ENCODE peak calls at places on chromosomes 4 and X, in eight cellular contexts. Z, V, F, Q, J, D, O and W are unnamed samples.

GRCh38 chr4:99383833-99384392 is 31.4 kb upstream of the ADH1C start:
- DNase-seq in Q (no peak), J (peak), V (no peak), F (peak), Z (peak), D (no peak), O (peak), W (no peak)

GRCh38 chr4:128310266-128310697 is 22.7 kb upstream of the PGRMC2 start:
- DNase-seq in J (no peak), Z (no peak), O (no peak), V (no peak), D (no peak), Q (no peak), F (peak), W (peak)

GRCh38 chr4:16196482-16197393 is 29.5 kb downstream of the TAPT1 start:
- DNase-seq in F (peak), O (peak), D (no peak), V (no peak), Z (no peak), J (no peak), Q (no peak), W (peak)

GRCh38 chr4:112321768-112322684 is 24.9 kb downstream of the ALPK1 start:
- DNase-seq in Q (peak), F (peak), O (peak), Z (peak), D (peak), V (peak), J (peak), W (peak)

GRCh38 chr4:145808021-145808650 is 128.2 kb downstream of the C4orf51 start:
- DNase-seq in Q (no peak), D (peak), Z (no peak), J (no peak), F (peak), O (peak), V (no peak), W (peak)

GRCh38 chr4:48907706-48908477 is 1.3 kb upstream of the OCIAD2 start:
- DNase-seq in Q (no peak), F (no peak), J (no peak), D (no peak), O (no peak), Z (no peak), V (no peak), W (no peak)

GRCh38 chr4:182207806-182208483 is 35.3 kb upstream of the TENM3 start:
- DNase-seq in Z (no peak), Q (no peak), F (peak), V (no peak), O (peak), D (no peak), J (no peak), W (peak)

GRCh38 chrX:130834149-130834548 is 68.9 kb downstream of the ENOX2 start:
- DNase-seq in F (no peak), D (no peak), O (no peak), Q (no peak), V (peak), Z (no peak), J (no peak), W (no peak)

GRCh38 chrX:102833136-102833535 is 103.9 kb upstream of the RAB40AL start:
- DNase-seq in J (no peak), Q (no peak), V (no peak), F (no peak), O (peak), Z (no peak), D (no peak), W (no peak)

GRCh38 chrX:107971636-107972035 is 10.5 kb downstream of the TEX13B start:
- DNase-seq in V (no peak), D (no peak), J (no peak), O (no peak), F (no peak), Z (no peak), Q (no peak), W (no peak)

GRCh38 chrX:6226053-6226645 is 2.5 kb downstream of the NLGN4X start:
- DNase-seq in Z (peak), O (no peak), V (no peak), F (peak), J (no peak), D (no peak), Q (no peak), W (peak)

GRCh38 chr4:167908816-167909215 is 183.5 kb upstream of the ANXA10 start:
- DNase-seq in J (no peak), Q (no peak), Z (no peak), O (no peak), D (no peak), V (no peak), F (no peak), W (no peak)

GRCh38 chr4:147769386-147769785 is 37.5 kb downstream of the ARHGAP10 start:
- DNase-seq in O (no peak), Z (no peak), F (no peak), V (no peak), D (no peak), Q (no peak), J (no peak), W (no peak)

GRCh38 chr4:4524364-4524763 is 17.5 kb downstream of the STX18 start:
- DNase-seq in Q (peak), V (peak), J (no peak), O (peak), D (peak), F (no peak), Z (no peak), W (peak)

GRCh38 chr4:56234098-56234497 is 153.2 kb downstream of the AASDH start:
- DNase-seq in F (no peak), V (no peak), Z (no peak), Q (no peak), J (no peak), D (no peak), O (no peak), W (no peak)

GRCh38 chrX:131703646-131704045 is 159.8 kb downstream of the OR13H1 start:
- DNase-seq in Z (no peak), V (no peak), J (no peak), F (no peak), O (no peak), Q (no peak), D (no peak), W (no peak)

GRCh38 chrX:80648023-80648422 is 161.7 kb downstream of the BRWD3 start:
- DNase-seq in Q (no peak), J (no peak), F (peak), V (peak), Z (no peak), D (peak), O (no peak), W (peak)

GRCh38 chr4:111216791-111217190 is 593.9 kb upstream of the PITX2 start:
- DNase-seq in J (no peak), V (no peak), Q (no peak), Z (no peak), F (no peak), O (no peak), D (no peak), W (no peak)

GRCh38 chr4:6111354-6111930 is 88.9 kb downstream of the JAKMIP1 start:
- DNase-seq in D (no peak), V (no peak), O (no peak), J (no peak), Z (no peak), F (no peak), Q (no peak), W (no peak)

GRCh38 chr4:86496094-86497060 is 97.7 kb upstream of the PTPN13 start:
- DNase-seq in J (no peak), Q (peak), Z (no peak), O (peak), F (peak), D (peak), V (peak), W (peak)

GRCh38 chr4:78864405-78865024 is 74.7 kb downstream of the PAQR3 start:
- DNase-seq in O (peak), F (peak), J (no peak), V (peak), Q (peak), Z (no peak), D (peak), W (peak)

GRCh38 chr4:107736924-107737448 is 17.0 kb upstream of the PAPSS1 start:
- DNase-seq in J (no peak), V (peak), Z (no peak), Q (peak), D (peak), F (peak), O (peak), W (peak)

GRCh38 chr4:1448589-1449420 is 42.6 kb upstream of the NKX1-1 start:
- DNase-seq in Q (no peak), J (no peak), O (no peak), F (no peak), V (no peak), Z (no peak), D (no peak), W (no peak)

GRCh38 chrX:48945517-48946348 is 11.7 kb downstream of the OTUD5 start:
- DNase-seq in J (no peak), V (peak), F (peak), Q (peak), Z (peak), D (peak), O (peak), W (peak)

GRCh38 chr4:6694177-6694901 is 661 bp downstream of the S100P start:
- DNase-seq in J (no peak), O (no peak), Q (no peak), F (no peak), D (no peak), Z (no peak), V (no peak), W (no peak)

GRCh38 chrX:11546917-11547316 is 118.8 kb downstream of the ARHGAP6 start:
- DNase-seq in J (no peak), Q (no peak), F (no peak), Z (no peak), D (no peak), V (no peak), O (no peak), W (no peak)

GRCh38 chr4:56959064-56959463 is 18.3 kb downstream of the NOA1 start:
- DNase-seq in O (no peak), Z (no peak), D (no peak), F (no peak), Q (no peak), J (no peak), V (no peak), W (no peak)

GRCh38 chr4:136036744-136037143 is 1495.5 kb downstream of the PCDH18 start:
- DNase-seq in V (no peak), O (peak), J (no peak), D (no peak), Z (no peak), Q (no peak), F (peak), W (no peak)

GRCh38 chr4:181525641-181526040 is 717.6 kb upstream of the TENM3 start:
- DNase-seq in F (no peak), Z (no peak), Q (no peak), D (no peak), O (no peak), V (peak), J (no peak), W (peak)

GRCh38 chr4:54226399-54227260 is 2.5 kb upstream of the PDGFRA start:
- DNase-seq in F (peak), J (peak), Q (no peak), V (no peak), Z (peak), O (peak), D (no peak), W (peak)

GRCh38 chr4:153570228-153570973 is 104.2 kb downstream of the TMEM131L start:
- DNase-seq in Z (no peak), V (peak), D (peak), J (no peak), Q (no peak), O (no peak), F (no peak), W (no peak)

GRCh38 chr4:153571006-153571545 is 104.9 kb downstream of the TMEM131L start:
- DNase-seq in Z (no peak), O (no peak), V (no peak), D (no peak), J (no peak), F (no peak), Q (no peak), W (no peak)

GRCh38 chr4:153572609-153573008 is 106.4 kb downstream of the TMEM131L start:
- DNase-seq in F (no peak), Q (no peak), V (no peak), J (no peak), Z (no peak), D (no peak), O (no peak), W (no peak)

GRCh38 chr4:153573881-153574807 is 108.0 kb downstream of the TMEM131L start:
- DNase-seq in O (peak), V (peak), Q (peak), J (peak), Z (peak), F (peak), D (peak), W (peak)

DNA sequence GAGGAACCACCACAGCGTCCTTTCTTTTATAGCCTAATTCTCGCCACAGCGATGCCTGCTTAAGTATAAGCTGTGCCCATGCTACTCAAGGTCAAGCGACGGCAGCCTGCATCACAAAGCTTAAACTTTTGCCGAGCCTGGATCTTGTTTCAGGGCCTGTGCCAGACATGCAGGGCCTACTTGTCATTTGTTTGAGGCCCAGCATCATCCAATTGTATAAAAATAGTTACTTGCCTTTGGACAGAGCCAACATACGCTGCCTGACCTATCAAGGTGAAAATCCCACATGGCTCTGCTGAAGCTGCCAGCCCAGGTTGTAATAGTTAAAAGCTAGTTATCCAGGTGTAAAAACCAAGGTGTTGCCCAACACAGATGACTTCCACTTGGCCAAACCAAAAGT is 107.1 kb downstream of the TMEM131L start:
- DNase-seq in Z (peak), V (no peak), Q (no peak), O (no peak), J (no peak), D (no peak), F (no peak), W (no peak)
- H3K4me3 ChIP-seq in Z (no peak), V (peak), Q (no peak), O (no peak), J (no peak), D (no peak), F (no peak), W (no peak)

GRCh38 chrX:72566448-72566847 is 6.2 kb downstream of the HDAC8 start:
- DNase-seq in Q (no peak), D (no peak), J (no peak), F (no peak), Z (no peak), O (no peak), V (no peak), W (no peak)

GRCh38 chrX:72568406-72569092 is 4.1 kb downstream of the HDAC8 start:
- DNase-seq in J (no peak), F (peak), O (peak), Z (no peak), Q (no peak), D (no peak), V (no peak), W (peak)

GRCh38 chrX:72572248-72573157 is at the start of gene HDAC8:
- DNase-seq in J (peak), F (peak), Q (peak), Z (peak), O (peak), D (peak), V (peak), W (peak)

GRCh38 chrX:72573158-72573511 is 492 bp upstream of the HDAC8 start:
- DNase-seq in D (no peak), F (no peak), V (no peak), J (no peak), Z (no peak), Q (no peak), O (no peak), W (no peak)

DNA sequence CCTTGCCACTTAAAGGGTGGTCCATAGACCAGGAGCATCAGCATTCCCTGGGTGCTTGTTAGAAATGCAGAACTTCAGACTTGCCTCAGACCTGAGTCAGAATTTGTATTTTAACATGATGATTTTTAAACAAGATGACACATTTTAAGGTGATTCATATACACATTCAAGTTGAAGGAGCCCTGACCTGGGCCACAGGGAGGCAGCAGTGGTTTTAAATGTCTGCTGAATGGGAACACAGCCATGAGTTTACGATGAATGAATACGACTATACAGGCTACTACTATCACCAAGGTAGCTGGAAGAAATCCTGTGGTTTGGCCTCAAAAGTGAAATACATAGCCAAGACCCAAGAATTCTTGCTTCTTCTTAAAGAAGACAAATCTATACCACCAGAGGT is 2.9 kb downstream of the HDAC8 start:
- DNase-seq in O (peak), F (peak), Z (no peak), J (no peak), V (no peak), D (no peak), Q (no peak), W (no peak)
- TF ChIP-seq CTCF in O (peak), F (no peak), Z (no peak), J (no peak), V (no peak), D (no peak), Q (no peak), W (peak)

GRCh38 chr4:183429489-183429888 is 14.9 kb upstream of the CDKN2AIP start:
- DNase-seq in V (no peak), J (peak), O (no peak), Z (no peak), Q (no peak), F (no peak), D (no peak), W (no peak)

GRCh38 chr4:183430987-183431347 is 13.5 kb upstream of the CDKN2AIP start:
- DNase-seq in O (no peak), F (no peak), Z (no peak), Q (no peak), J (no peak), D (no peak), V (no peak), W (no peak)

GRCh38 chr4:183426507-183426906 is 17.9 kb upstream of the CDKN2AIP start:
- DNase-seq in D (no peak), V (no peak), F (no peak), Q (no peak), Z (no peak), J (peak), O (no peak), W (no peak)

GRCh38 chr4:183431614-183432013 is 12.8 kb upstream of the CDKN2AIP start:
- DNase-seq in O (no peak), D (no peak), Z (no peak), J (peak), Q (no peak), V (no peak), F (no peak), W (no peak)

DNA sequence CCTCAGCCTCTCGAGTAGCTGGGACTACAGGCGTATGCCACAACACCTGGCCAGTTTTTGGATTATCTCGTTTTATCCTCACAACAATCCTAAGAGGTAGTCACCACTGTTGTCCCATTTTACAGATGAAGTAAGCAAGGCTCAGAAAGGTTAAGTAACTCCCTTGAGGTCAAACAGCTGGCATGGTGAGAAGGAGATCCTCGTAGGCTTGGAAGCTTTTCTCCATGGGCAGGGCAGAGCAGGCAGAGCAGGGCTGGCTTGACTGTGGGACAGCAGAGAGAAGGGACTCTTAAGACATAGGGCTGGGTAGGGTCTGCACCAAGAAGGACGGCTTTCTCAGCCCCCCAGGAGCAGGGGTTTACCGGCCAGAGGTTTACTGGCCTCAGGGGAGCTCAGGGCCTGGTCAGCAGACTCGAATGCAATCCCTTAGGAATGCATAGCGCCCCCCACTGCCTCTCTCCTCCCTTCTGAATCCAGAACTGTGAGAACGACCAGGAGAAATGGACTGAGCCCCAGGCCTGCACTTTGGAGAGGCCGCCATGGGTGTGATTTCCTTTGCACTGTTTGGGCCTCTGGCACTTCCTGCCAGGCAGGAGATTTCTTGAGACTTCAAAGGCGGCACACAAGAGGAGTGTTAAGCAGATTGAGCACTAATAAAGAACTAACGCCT is 14.0 kb upstream of the CDKN2AIP start:
- DNase-seq in O (no peak), J (peak), F (peak), D (no peak), V (peak), Q (no peak), Z (no peak), W (peak)
- H3K4me3 ChIP-seq in O (no peak), J (no peak), F (no peak), D (no peak), V (no peak), Q (no peak), Z (no peak), W (no peak)

DNA sequence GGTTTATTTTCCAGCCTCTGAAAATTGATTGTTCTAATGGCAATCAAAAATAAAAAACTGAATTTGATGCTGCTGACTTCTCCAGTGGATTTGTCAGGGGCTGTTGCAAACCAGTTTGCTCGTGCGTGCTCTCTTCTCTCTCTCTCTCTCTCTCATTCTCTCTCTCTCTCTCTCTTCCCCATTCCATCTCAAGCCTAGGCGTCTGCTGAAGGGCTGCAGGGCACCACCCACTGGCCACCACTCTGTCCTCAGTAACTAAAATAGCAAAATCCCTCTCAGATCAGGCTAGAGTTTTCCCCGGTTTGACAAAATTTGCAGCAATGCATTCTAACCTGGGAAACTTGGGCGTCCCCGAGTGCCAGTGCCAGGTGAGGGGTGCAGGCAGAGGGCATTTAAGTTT is 19.4 kb downstream of the NKX6-1 start:
- DNase-seq in Z (no peak), V (no peak), F (no peak), D (no peak), Q (no peak), J (no peak), O (no peak), W (peak)
- TF ChIP-seq CTCF in Z (no peak), V (no peak), F (no peak), D (no peak), Q (no peak), J (no peak), O (no peak), W (no peak)

GRCh38 chr4:156969136-156969535 is 2.5 kb downstream of the PDGFC start:
- DNase-seq in F (peak), V (no peak), J (no peak), O (no peak), D (no peak), Q (no peak), Z (no peak), W (no peak)
- H3K4me3 ChIP-seq in F (peak), V (no peak), J (peak), O (peak), D (no peak), Q (no peak), Z (peak), W (no peak)

GRCh38 chr4:30716158-30716557 is 4.0 kb upstream of the PCDH7 start:
- DNase-seq in Z (no peak), V (no peak), J (no peak), Q (no peak), D (no peak), F (peak), O (peak), W (peak)

GRCh38 chr4:30717208-30718020 is 2.8 kb upstream of the PCDH7 start:
- DNase-seq in V (no peak), F (peak), O (peak), Q (no peak), D (peak), Z (peak), J (no peak), W (peak)

GRCh38 chr4:30716671-30717207 is 3.4 kb upstream of the PCDH7 start:
- DNase-seq in F (peak), J (no peak), Q (no peak), Z (no peak), D (peak), O (no peak), V (no peak), W (peak)

GRCh38 chr4:30718021-30718888 is 1.9 kb upstream of the PCDH7 start:
- DNase-seq in Z (peak), D (no peak), Q (no peak), O (peak), J (no peak), V (no peak), F (peak), W (peak)

GRCh38 chr4:30714408-30715031 is 5.6 kb upstream of the PCDH7 start:
- DNase-seq in D (peak), Z (no peak), V (peak), F (peak), J (no peak), Q (no peak), O (peak), W (peak)
- TF ChIP-seq CTCF in D (peak), Z (peak), V (peak), F (peak), J (peak), Q (no peak), O (peak), W (peak)